ENCODE peak calls at places on chromosome 21, in ten cellular contexts. E, P, Z, O, M, U, I, D, C and F are unnamed samples. For H3K4me1, the result is how much of the 10 kb centered on the place peaks cover.

GRCh38 chr21:43902441-43902840 is 37.4 kb downstream of the AGPAT3 start:
- DNase-seq in E (no peak), P (no peak), Z (no peak), O (peak), M (peak), U (no peak), I (no peak), D (no peak), C (no peak), F (no peak)

GRCh38 chr21:28899744-28900143 is 92.9 kb downstream of the LTN1 start:
- DNase-seq in E (no peak), P (no peak), Z (no peak), O (peak), M (no peak), U (peak), I (no peak), D (peak), C (no peak), F (no peak)

GRCh38 chr21:22250355-22250754 is 1252.1 kb downstream of the NCAM2 start:
- DNase-seq in E (no peak), P (no peak), Z (no peak), O (no peak), M (no peak), U (no peak), I (no peak), D (no peak), C (no peak), F (no peak)

GRCh38 chr21:26756491-26757159 is 88.6 kb downstream of the ADAMTS1 start:
- DNase-seq in E (no peak), P (peak), Z (no peak), O (no peak), M (no peak), U (peak), I (no peak), D (peak), C (no peak), F (no peak)

GRCh38 chr21:39869141-39869818 is 2.0 kb downstream of the PCP4 start:
- DNase-seq in E (no peak), P (no peak), Z (peak), O (no peak), M (no peak), U (no peak), I (no peak), D (peak), C (no peak), F (no peak)

GRCh38 chr21:28781602-28782274 is 210.9 kb downstream of the LTN1 start:
- DNase-seq in E (no peak), P (no peak), Z (no peak), O (peak), M (peak), U (peak), I (no peak), D (peak), C (peak), F (no peak)

GRCh38 chr21:26881504-26882228 is 36.5 kb upstream of the ADAMTS1 start:
- DNase-seq in E (peak), P (peak), Z (no peak), O (peak), M (peak), U (peak), I (peak), D (peak), C (no peak), F (no peak)

GRCh38 chr21:43797415-43797814 is 8.0 kb downstream of the RRP1 start:
- DNase-seq in E (no peak), P (no peak), Z (peak), O (no peak), M (no peak), U (no peak), I (no peak), D (no peak), C (no peak), F (no peak)

GRCh38 chr21:31529406-31529805 is 130.1 kb upstream of the SOD1 start:
- DNase-seq in E (no peak), P (no peak), Z (no peak), O (no peak), M (no peak), U (no peak), I (no peak), D (no peak), C (no peak), F (no peak)

GRCh38 chr21:27507695-27508094 is 540.8 kb upstream of the ADAMTS5 start:
- DNase-seq in E (no peak), P (no peak), Z (no peak), O (no peak), M (no peak), U (peak), I (no peak), D (no peak), C (no peak), F (no peak)

DNA sequence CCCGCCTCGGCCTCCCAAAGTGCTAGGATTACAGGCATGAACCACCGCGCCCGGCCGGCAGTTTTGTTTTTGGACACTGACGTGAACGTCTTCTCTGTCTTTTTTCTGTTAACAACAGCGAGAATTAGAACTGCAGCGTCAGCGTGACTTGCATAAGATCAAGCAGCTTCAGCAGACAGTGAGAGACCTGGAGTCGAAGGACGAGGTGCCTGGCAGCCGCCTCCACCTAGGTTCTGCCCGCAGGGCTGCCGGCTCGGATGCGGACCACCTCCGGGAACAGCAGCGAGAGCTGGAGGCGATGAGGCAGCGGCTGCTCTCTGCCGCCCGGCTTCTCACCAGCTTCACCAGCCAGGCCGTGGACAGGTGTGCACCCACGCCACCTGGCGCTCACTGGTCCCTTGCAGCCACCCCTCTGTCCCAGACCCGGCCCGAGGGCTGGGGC is 22.9 kb upstream of the DIP2A start:
- DNase-seq in E (no peak), P (no peak), Z (peak), O (no peak), M (no peak), U (no peak), I (no peak), D (no peak), C (no peak), F (no peak)
- H3K4me1 ChIP-seq in E (under half), P (under half), Z (under half), O (under half), M (under half), U (under half), I (under half), D (under half), C (under half), F (under half)

GRCh38 chr21:41169701-41170100 is 1.7 kb downstream of the BACE2 start:
- DNase-seq in E (no peak), P (peak), Z (no peak), O (no peak), M (no peak), U (peak), I (no peak), D (no peak), C (no peak), F (no peak)

GRCh38 chr21:41170442-41170841 is 2.5 kb downstream of the BACE2 start:
- DNase-seq in E (peak), P (no peak), Z (no peak), O (peak), M (peak), U (peak), I (no peak), D (peak), C (no peak), F (peak)

GRCh38 chr21:41168391-41169257 is 664 bp downstream of the BACE2 start:
- DNase-seq in E (peak), P (peak), Z (peak), O (peak), M (peak), U (peak), I (no peak), D (peak), C (no peak), F (peak)

GRCh38 chr21:41169258-41169576 is 1.3 kb downstream of the BACE2 start:
- DNase-seq in E (no peak), P (no peak), Z (no peak), O (no peak), M (no peak), U (no peak), I (no peak), D (no peak), C (no peak), F (no peak)

DNA sequence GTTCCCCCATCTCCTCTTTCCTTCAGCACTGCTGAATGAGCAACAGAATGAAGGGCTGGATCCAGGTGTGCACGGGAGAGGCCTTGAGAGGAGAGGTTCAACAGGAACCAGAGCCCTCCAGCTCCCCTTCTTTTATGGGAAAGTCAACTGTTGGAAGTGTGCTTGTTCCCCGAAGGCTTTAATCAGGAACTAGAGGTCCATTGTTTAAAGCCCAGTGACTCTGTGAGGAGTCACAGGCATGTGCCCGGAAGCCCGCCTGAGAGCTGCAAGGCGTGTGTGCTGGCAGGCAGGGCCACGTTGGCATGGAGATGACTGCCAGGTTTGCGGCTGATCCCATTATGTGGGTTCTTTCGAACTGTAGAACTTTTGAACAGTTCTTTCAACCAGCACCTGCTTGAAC is 3.2 kb downstream of the BACE2 start:
- DNase-seq in E (no peak), P (peak), Z (peak), O (no peak), M (peak), U (no peak), I (no peak), D (no peak), C (no peak), F (no peak)
- H3K9ac ChIP-seq in E (no peak), P (no peak), Z (peak), O (no peak), M (peak), U (no peak), I (no peak), D (no peak), C (no peak), F (no peak)

GRCh38 chr21:35637431-35637830 is 422.9 kb downstream of the SETD4 start:
- DNase-seq in E (no peak), P (peak), Z (no peak), O (peak), M (peak), U (peak), I (no peak), D (peak), C (no peak), F (no peak)
- H3K4me1 ChIP-seq in E (under half), P (under half), Z (under half), O (under half), M (under half), U (half or more), I (under half), D (under half), C (under half), F (under half)

GRCh38 chr21:38346286-38346685 is 89.5 kb downstream of the KCNJ15 start:
- DNase-seq in E (no peak), P (no peak), Z (no peak), O (no peak), M (no peak), U (no peak), I (no peak), D (no peak), C (no peak), F (no peak)

GRCh38 chr21:38343691-38344090 is 86.9 kb downstream of the KCNJ15 start:
- DNase-seq in E (no peak), P (peak), Z (no peak), O (peak), M (peak), U (peak), I (no peak), D (peak), C (no peak), F (no peak)

GRCh38 chr21:38340131-38340530 is 83.3 kb downstream of the KCNJ15 start:
- DNase-seq in E (no peak), P (no peak), Z (no peak), O (no peak), M (no peak), U (no peak), I (no peak), D (no peak), C (no peak), F (no peak)

GRCh38 chr21:38341546-38342012 is 84.8 kb downstream of the KCNJ15 start:
- DNase-seq in E (no peak), P (no peak), Z (no peak), O (no peak), M (no peak), U (no peak), I (no peak), D (no peak), C (no peak), F (no peak)

DNA sequence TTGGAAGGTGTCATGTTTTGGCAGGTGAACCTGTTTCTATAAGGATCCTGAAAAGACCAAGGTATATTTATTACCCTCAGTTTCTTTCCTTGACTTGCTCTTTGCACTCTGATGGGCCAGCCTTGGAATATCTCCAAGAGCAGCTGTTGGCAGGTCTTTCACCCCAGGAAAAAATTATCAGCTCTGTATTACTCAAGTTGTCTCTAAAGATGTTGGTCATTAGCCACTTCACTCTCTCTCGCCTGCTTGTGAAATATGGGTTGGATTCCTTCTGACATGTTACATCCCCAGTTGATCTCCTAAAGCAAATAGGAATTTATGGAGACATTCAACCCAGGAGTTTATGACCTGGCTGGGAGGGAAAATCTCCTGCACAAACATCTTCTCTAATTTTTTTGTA is 85.9 kb downstream of the KCNJ15 start:
- DNase-seq in E (no peak), P (no peak), Z (no peak), O (no peak), M (no peak), U (no peak), I (no peak), D (no peak), C (no peak), F (no peak)
- H3K9ac ChIP-seq in E (no peak), P (no peak), Z (no peak), O (no peak), M (no peak), U (no peak), I (no peak), D (peak), C (no peak), F (no peak)

GRCh38 chr21:41482321-41482720 is 25.6 kb downstream of the TMPRSS2 start:
- DNase-seq in E (no peak), P (peak), Z (no peak), O (peak), M (no peak), U (peak), I (no peak), D (peak), C (no peak), F (no peak)
- H3K4me1 ChIP-seq in E (under half), P (under half), Z (under half), O (under half), M (under half), U (under half), I (under half), D (under half), C (under half), F (under half)

GRCh38 chr21:38268859-38269566 is 12.2 kb downstream of the KCNJ15 start:
- DNase-seq in E (no peak), P (no peak), Z (no peak), O (no peak), M (no peak), U (no peak), I (no peak), D (no peak), C (no peak), F (no peak)

GRCh38 chr21:38272215-38272614 is 15.4 kb downstream of the KCNJ15 start:
- DNase-seq in E (no peak), P (no peak), Z (peak), O (no peak), M (no peak), U (no peak), I (no peak), D (no peak), C (no peak), F (no peak)

GRCh38 chr21:38267991-38268858 is 11.4 kb downstream of the KCNJ15 start:
- DNase-seq in E (no peak), P (no peak), Z (no peak), O (peak), M (peak), U (peak), I (no peak), D (peak), C (no peak), F (no peak)

GRCh38 chr21:38267136-38267535 is 10.3 kb downstream of the KCNJ15 start:
- DNase-seq in E (no peak), P (no peak), Z (no peak), O (no peak), M (no peak), U (peak), I (no peak), D (no peak), C (no peak), F (no peak)

GRCh38 chr21:38269567-38269917 is 12.8 kb downstream of the KCNJ15 start:
- DNase-seq in E (no peak), P (no peak), Z (no peak), O (no peak), M (no peak), U (no peak), I (no peak), D (no peak), C (no peak), F (no peak)
- H3K9ac ChIP-seq in E (no peak), P (no peak), Z (no peak), O (no peak), M (no peak), U (no peak), I (no peak), D (peak), C (no peak), F (no peak)

DNA sequence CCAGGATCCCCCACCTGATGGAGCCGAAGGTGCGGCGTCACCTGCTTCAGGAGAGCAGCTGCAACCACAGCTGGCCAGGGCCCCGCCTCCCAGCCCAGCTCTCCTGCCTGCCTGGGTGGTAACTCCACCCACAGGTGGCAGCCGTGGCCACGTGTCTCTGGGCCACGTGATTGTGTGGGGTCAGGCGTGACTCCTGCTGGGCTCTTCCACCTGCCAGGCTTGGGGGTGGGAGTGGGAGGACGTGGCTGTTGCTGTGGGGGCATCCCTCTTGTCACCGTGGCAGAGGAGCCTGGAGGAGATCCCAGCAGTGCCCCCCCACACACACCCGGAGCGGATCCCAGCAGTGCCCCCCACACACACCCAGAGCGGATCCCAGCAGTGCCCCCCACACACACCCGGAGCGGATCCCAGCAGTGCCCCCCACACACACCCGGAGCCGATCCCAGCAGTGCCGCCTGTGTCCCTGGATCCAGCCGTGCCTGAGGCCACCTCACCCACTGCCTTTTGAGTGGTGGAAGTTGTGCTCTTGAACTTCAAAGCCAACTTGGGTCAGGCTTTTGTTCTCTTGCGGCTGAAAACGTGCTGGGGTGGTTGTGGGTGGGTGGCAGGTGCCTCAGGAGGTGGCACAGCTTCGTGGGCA is 32.2 kb downstream of the POFUT2 start:
- DNase-seq in E (no peak), P (no peak), Z (peak), O (no peak), M (no peak), U (no peak), I (no peak), D (no peak), C (peak), F (peak)
- H3K4me1 ChIP-seq in E (under half), P (under half), Z (under half), O (under half), M (under half), U (under half), I (under half), D (under half), C (under half), F (under half)

GRCh38 chr21:34734696-34735095 is 65.9 kb downstream of the CLIC6 start:
- DNase-seq in E (no peak), P (no peak), Z (no peak), O (no peak), M (no peak), U (peak), I (no peak), D (peak), C (no peak), F (no peak)
- H3K9ac ChIP-seq in E (no peak), P (no peak), Z (no peak), O (no peak), M (no peak), U (no peak), I (no peak), D (no peak), C (no peak), F (no peak)

GRCh38 chr21:41600556-41600955 is 92.6 kb upstream of the TMPRSS2 start:
- DNase-seq in E (no peak), P (no peak), Z (no peak), O (no peak), M (no peak), U (no peak), I (no peak), D (no peak), C (no peak), F (peak)

GRCh38 chr21:41600961-41601572 is 93.1 kb upstream of the TMPRSS2 start:
- DNase-seq in E (no peak), P (no peak), Z (no peak), O (no peak), M (no peak), U (no peak), I (no peak), D (no peak), C (no peak), F (peak)

GRCh38 chr21:41600116-41600515 is 92.2 kb upstream of the TMPRSS2 start:
- DNase-seq in E (no peak), P (no peak), Z (no peak), O (no peak), M (no peak), U (no peak), I (no peak), D (no peak), C (no peak), F (peak)

GRCh38 chr21:41602511-41602910 is 94.6 kb upstream of the TMPRSS2 start:
- DNase-seq in E (no peak), P (no peak), Z (no peak), O (no peak), M (no peak), U (no peak), I (no peak), D (no peak), C (no peak), F (peak)

DNA sequence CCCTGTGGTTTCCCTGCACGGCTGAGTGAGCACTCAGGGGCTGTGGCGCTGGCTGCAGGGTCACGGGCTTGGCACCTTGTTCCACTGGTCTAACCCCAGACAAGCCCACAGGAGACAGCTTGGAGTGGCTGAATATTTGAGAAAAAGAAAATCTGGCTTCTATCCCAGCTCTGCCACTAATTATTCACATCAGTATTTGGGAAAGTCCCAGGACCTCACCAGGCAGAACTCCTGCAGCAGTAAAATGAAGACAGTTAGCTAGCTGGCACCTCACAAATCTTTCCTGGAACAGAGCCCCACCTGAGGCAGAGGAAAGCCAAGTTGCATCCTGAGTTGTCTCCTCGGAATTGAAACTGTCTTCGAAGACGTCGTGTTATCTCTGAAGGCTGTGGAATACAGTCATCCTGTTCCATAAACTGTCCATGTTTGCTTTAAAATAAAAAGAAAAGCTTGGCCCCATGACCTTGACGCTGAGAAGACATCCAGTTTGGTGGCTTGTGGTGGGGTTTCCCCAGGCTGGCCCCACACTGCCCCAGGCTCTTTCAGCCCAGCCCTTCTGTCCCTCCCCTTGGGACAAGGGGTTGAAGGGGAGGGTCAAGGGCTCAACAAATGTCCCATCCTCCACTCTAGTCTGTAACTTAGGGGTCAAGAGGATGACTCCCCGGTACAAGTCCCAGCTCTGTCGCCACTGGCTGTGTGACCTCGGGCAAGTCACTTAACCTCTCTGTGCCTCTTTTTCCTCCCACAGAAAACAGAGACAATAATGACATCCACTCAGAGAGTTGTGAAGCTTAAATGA is 93.8 kb upstream of the TMPRSS2 start:
- DNase-seq in E (no peak), P (peak), Z (peak), O (no peak), M (no peak), U (peak), I (no peak), D (peak), C (no peak), F (peak)
- H3K4me1 ChIP-seq in E (under half), P (under half), Z (under half), O (under half), M (under half), U (under half), I (under half), D (under half), C (under half), F (under half)